ENCODE peak calls at places on chromosome 17, in ten cellular contexts. A, O, H, W, G, E, U, C, Y and L are unnamed samples.

GRCh38 chr17:82216301-82217119 is 3.9 kb upstream of the CCDC57 start:
- DNase-seq in C (no peak), Y (peak), O (peak), U (peak), H (no peak), G (no peak), W (no peak), E (peak), A (no peak), L (peak)

GRCh38 chr17:79160980-79161621 is 86.5 kb downstream of the ENGASE start:
- DNase-seq in O (peak), E (no peak), H (no peak), G (no peak), W (peak), C (peak), Y (peak), U (no peak), A (no peak), L (no peak)

GRCh38 chr17:41335747-41336146 is 14.9 kb downstream of the KRT33A start:
- DNase-seq in U (no peak), W (no peak), G (no peak), E (no peak), O (no peak), A (no peak), C (no peak), H (no peak), Y (no peak), L (no peak)

GRCh38 chr17:77210946-77211541 is 70.3 kb downstream of the SEC14L1 start:
- DNase-seq in A (no peak), H (no peak), W (no peak), O (no peak), E (no peak), G (no peak), C (no peak), Y (no peak), U (peak), L (no peak)

GRCh38 chr17:28725166-28725659 is 820 bp downstream of the TLCD1 start:
- DNase-seq in Y (peak), O (peak), U (no peak), G (no peak), H (peak), E (peak), W (no peak), C (no peak), A (no peak), L (peak)

GRCh38 chr17:45852535-45853297 is 8.0 kb downstream of the SPPL2C start:
- DNase-seq in E (peak), A (peak), Y (peak), W (peak), U (peak), H (peak), C (peak), O (peak), G (peak), L (peak)

GRCh38 chr17:80743181-80743771 is 198.6 kb downstream of the RPTOR start:
- DNase-seq in A (no peak), H (no peak), O (no peak), Y (no peak), E (no peak), G (no peak), C (no peak), W (peak), U (peak), L (peak)

GRCh38 chr17:77774182-77774581 is 184.3 kb upstream of the TNRC6C start:
- DNase-seq in U (no peak), H (no peak), C (no peak), A (no peak), Y (no peak), W (no peak), O (no peak), E (no peak), G (no peak), L (no peak)

GRCh38 chr17:78583091-78583490 is 5.9 kb upstream of the DNAH17 start:
- DNase-seq in O (peak), H (no peak), W (no peak), Y (peak), U (no peak), A (no peak), G (no peak), C (no peak), E (no peak), L (peak)

GRCh38 chr17:64019486-64020067 is 856 bp downstream of the ICAM2 start:
- DNase-seq in A (no peak), G (no peak), O (no peak), E (no peak), C (no peak), Y (no peak), H (no peak), W (no peak), U (no peak), L (no peak)

GRCh38 chr17:19706791-19707727 is 9.3 kb downstream of the SLC47A2 start:
- DNase-seq in E (no peak), G (no peak), O (no peak), Y (no peak), H (no peak), U (no peak), W (peak), C (no peak), A (no peak), L (no peak)

GRCh38 chr17:61408151-61409041 is 8.8 kb downstream of the TBX2 start:
- DNase-seq in Y (peak), G (no peak), E (no peak), U (peak), H (no peak), O (no peak), C (peak), W (no peak), A (no peak), L (no peak)

GRCh38 chr17:69501591-69502468 is 87.3 kb downstream of the MAP2K6 start:
- DNase-seq in H (peak), W (peak), C (peak), O (peak), A (peak), E (peak), Y (peak), G (no peak), U (no peak), L (peak)

GRCh38 chr17:57092779-57093178 is 7.7 kb downstream of the AKAP1 start:
- DNase-seq in E (no peak), A (no peak), O (no peak), C (no peak), Y (no peak), U (no peak), H (no peak), W (no peak), G (no peak), L (no peak)

GRCh38 chr17:77489239-77489897 is 348.6 kb downstream of the SEC14L1 start:
- DNase-seq in O (no peak), H (no peak), Y (no peak), G (no peak), W (no peak), C (no peak), E (no peak), A (no peak), U (no peak), L (no peak)

GRCh38 chr17:16491703-16492612 is at the start of gene LRRC75A:
- DNase-seq in Y (no peak), W (peak), H (peak), A (no peak), C (peak), E (no peak), G (peak), U (no peak), O (peak), L (no peak)

GRCh38 chr17:2776589-2777241 is 19.5 kb upstream of the RAP1GAP2 start:
- DNase-seq in A (peak), O (no peak), Y (no peak), U (no peak), G (no peak), E (no peak), H (peak), W (peak), C (peak), L (no peak)

GRCh38 chr17:47821424-47822379 is at the start of gene OSBPL7:
- DNase-seq in Y (peak), C (peak), W (peak), G (peak), E (peak), A (peak), H (peak), U (peak), O (peak), L (peak)

GRCh38 chr17:65684631-65685030 is 123.2 kb upstream of the AXIN2 start:
- DNase-seq in E (no peak), A (no peak), W (no peak), G (no peak), C (no peak), O (no peak), H (no peak), U (no peak), Y (peak), L (peak)

GRCh38 chr17:28889996-28890395 is 7.5 kb downstream of the FLOT2 start:
- DNase-seq in E (no peak), W (no peak), G (no peak), O (no peak), Y (no peak), C (no peak), A (no peak), H (no peak), U (no peak), L (no peak)

GRCh38 chr17:38428150-38428642 is at the start of gene ARHGAP23:
- DNase-seq in Y (peak), E (peak), W (peak), U (peak), H (no peak), C (no peak), O (peak), A (no peak), G (no peak), L (peak)

GRCh38 chr17:76427457-76428231 is 25.3 kb downstream of the UBE2O start:
- DNase-seq in U (peak), C (no peak), Y (peak), H (no peak), W (no peak), A (no peak), G (no peak), E (peak), O (no peak), L (peak)

GRCh38 chr17:62093188-62094155 is 28.4 kb upstream of the MED13 start:
- DNase-seq in Y (peak), U (no peak), C (no peak), G (no peak), O (peak), H (no peak), A (no peak), W (no peak), E (peak), L (peak)

GRCh38 chr17:17052462-17053221 is 10.4 kb downstream of the MPRIP start:
- DNase-seq in O (no peak), U (no peak), E (no peak), G (no peak), A (no peak), Y (no peak), W (no peak), C (no peak), H (no peak), L (no peak)

GRCh38 chr17:81488276-81488860 is 24.2 kb downstream of the ACTG1 start:
- DNase-seq in Y (no peak), C (no peak), G (no peak), A (no peak), U (no peak), E (no peak), W (no peak), O (peak), H (no peak), L (no peak)